ENCODE peak calls at places on chromosomes 11 and 22, in ten cellular contexts. One of them, this sample, is unnamed. For H3K27me3, the result is how much of the 10 kb centered on the place peaks cover.

GRCh38 chr11:80320765-80321164 is 879.9 kb upstream of the TENM4 start:
- DNase-seq in IMR-90: no peak
- DNase-seq in uterus: no peak
- DNase-seq in heart left ventricle: no peak
- DNase-seq in esophagus squamous epithelium: no peak
- DNase-seq in H1: no peak
- DNase-seq in Peyer's patch: no peak
- DNase-seq in body of pancreas: no peak
- DNase-seq in suprapubic skin: no peak
- DNase-seq in breast epithelium: no peak
- DNase-seq in this sample: no peak

GRCh38 chr11:2549491-2549875 is 104.7 kb downstream of the KCNQ1 start:
- DNase-seq in IMR-90: no peak
- DNase-seq in uterus: no peak
- DNase-seq in heart left ventricle: peak
- DNase-seq in esophagus squamous epithelium: no peak
- DNase-seq in H1: no peak
- DNase-seq in Peyer's patch: peak
- DNase-seq in body of pancreas: no peak
- DNase-seq in suprapubic skin: peak
- DNase-seq in breast epithelium: no peak
- DNase-seq in this sample: peak

GRCh38 chr22:19143212-19143611 is 1.2 kb downstream of the ESS2 start:
- DNase-seq in IMR-90: no peak
- DNase-seq in uterus: no peak
- DNase-seq in heart left ventricle: no peak
- DNase-seq in esophagus squamous epithelium: no peak
- DNase-seq in H1: no peak
- DNase-seq in Peyer's patch: no peak
- DNase-seq in body of pancreas: no peak
- DNase-seq in suprapubic skin: no peak
- DNase-seq in breast epithelium: no peak
- DNase-seq in this sample: no peak

GRCh38 chr22:19291580-19292261 is at the start of gene CLTCL1:
- DNase-seq in IMR-90: peak
- DNase-seq in uterus: peak
- DNase-seq in heart left ventricle: peak
- DNase-seq in esophagus squamous epithelium: no peak
- DNase-seq in H1: peak
- DNase-seq in Peyer's patch: peak
- DNase-seq in body of pancreas: peak
- DNase-seq in suprapubic skin: peak
- DNase-seq in breast epithelium: peak
- DNase-seq in this sample: peak

GRCh38 chr11:78952188-78952587 is 377.5 kb upstream of the NARS2 start:
- DNase-seq in IMR-90: no peak
- DNase-seq in uterus: no peak
- DNase-seq in heart left ventricle: no peak
- DNase-seq in esophagus squamous epithelium: no peak
- DNase-seq in H1: no peak
- DNase-seq in Peyer's patch: no peak
- DNase-seq in body of pancreas: no peak
- DNase-seq in suprapubic skin: no peak
- DNase-seq in breast epithelium: no peak
- DNase-seq in this sample: no peak

GRCh38 chr11:23509023-23509422 is 648.7 kb upstream of the CCDC179 start:
- DNase-seq in IMR-90: peak
- DNase-seq in uterus: no peak
- DNase-seq in heart left ventricle: no peak
- DNase-seq in esophagus squamous epithelium: no peak
- DNase-seq in H1: no peak
- DNase-seq in Peyer's patch: no peak
- DNase-seq in body of pancreas: no peak
- DNase-seq in suprapubic skin: no peak
- DNase-seq in breast epithelium: no peak
- DNase-seq in this sample: no peak

GRCh38 chr22:21866821-21867527 is 471 bp downstream of the MAPK1 start:
- DNase-seq in IMR-90: no peak
- DNase-seq in uterus: peak
- DNase-seq in heart left ventricle: peak
- DNase-seq in esophagus squamous epithelium: no peak
- DNase-seq in H1: no peak
- DNase-seq in Peyer's patch: peak
- DNase-seq in body of pancreas: peak
- DNase-seq in suprapubic skin: peak
- DNase-seq in breast epithelium: no peak
- DNase-seq in this sample: peak

GRCh38 chr11:72081856-72082255 is 1.2 kb downstream of the LRRC51 start:
- DNase-seq in IMR-90: no peak
- DNase-seq in uterus: no peak
- DNase-seq in heart left ventricle: no peak
- DNase-seq in esophagus squamous epithelium: no peak
- DNase-seq in H1: no peak
- DNase-seq in Peyer's patch: no peak
- DNase-seq in body of pancreas: no peak
- DNase-seq in suprapubic skin: no peak
- DNase-seq in breast epithelium: no peak
- DNase-seq in this sample: no peak

GRCh38 chr22:49582171-49582570 is 245.5 kb downstream of the BRD1 start:
- DNase-seq in IMR-90: no peak
- DNase-seq in uterus: no peak
- DNase-seq in heart left ventricle: no peak
- DNase-seq in esophagus squamous epithelium: no peak
- DNase-seq in H1: no peak
- DNase-seq in Peyer's patch: no peak
- DNase-seq in body of pancreas: no peak
- DNase-seq in suprapubic skin: no peak
- DNase-seq in breast epithelium: no peak
- DNase-seq in this sample: no peak

GRCh38 chr11:116062526-116063171 is 558.4 kb upstream of the CADM1 start:
- DNase-seq in IMR-90: no peak
- DNase-seq in uterus: no peak
- DNase-seq in heart left ventricle: no peak
- DNase-seq in esophagus squamous epithelium: no peak
- DNase-seq in H1: no peak
- DNase-seq in Peyer's patch: no peak
- DNase-seq in body of pancreas: no peak
- DNase-seq in suprapubic skin: no peak
- DNase-seq in breast epithelium: no peak
- DNase-seq in this sample: no peak

GRCh38 chr11:14860511-14860910 is 31.5 kb downstream of the CYP2R1 start:
- DNase-seq in IMR-90: no peak
- DNase-seq in uterus: no peak
- DNase-seq in heart left ventricle: no peak
- DNase-seq in esophagus squamous epithelium: no peak
- DNase-seq in H1: no peak
- DNase-seq in Peyer's patch: no peak
- DNase-seq in body of pancreas: no peak
- DNase-seq in suprapubic skin: no peak
- DNase-seq in breast epithelium: no peak
- DNase-seq in this sample: no peak

GRCh38 chr11:116603783-116604323 is 168.9 kb downstream of the BUD13 start:
- DNase-seq in IMR-90: no peak
- DNase-seq in uterus: no peak
- DNase-seq in heart left ventricle: no peak
- DNase-seq in esophagus squamous epithelium: no peak
- DNase-seq in H1: no peak
- DNase-seq in Peyer's patch: no peak
- DNase-seq in body of pancreas: no peak
- DNase-seq in suprapubic skin: peak
- DNase-seq in breast epithelium: peak
- DNase-seq in this sample: no peak

GRCh38 chr22:31609716-31610115 is 52.3 kb downstream of the PISD start:
- DNase-seq in IMR-90: no peak
- DNase-seq in uterus: no peak
- DNase-seq in heart left ventricle: no peak
- DNase-seq in esophagus squamous epithelium: no peak
- DNase-seq in H1: no peak
- DNase-seq in Peyer's patch: no peak
- DNase-seq in body of pancreas: no peak
- DNase-seq in suprapubic skin: peak
- DNase-seq in breast epithelium: no peak
- DNase-seq in this sample: no peak

GRCh38 chr11:35725880-35726279 is 63.3 kb downstream of the TRIM44 start:
- DNase-seq in IMR-90: peak
- DNase-seq in uterus: no peak
- DNase-seq in heart left ventricle: no peak
- DNase-seq in esophagus squamous epithelium: no peak
- DNase-seq in H1: no peak
- DNase-seq in Peyer's patch: peak
- DNase-seq in body of pancreas: no peak
- DNase-seq in suprapubic skin: no peak
- DNase-seq in breast epithelium: no peak
- DNase-seq in this sample: no peak

GRCh38 chr11:1279674-1280055 is 29.8 kb downstream of the TOLLIP start:
- DNase-seq in IMR-90: no peak
- DNase-seq in uterus: no peak
- DNase-seq in heart left ventricle: peak
- DNase-seq in esophagus squamous epithelium: no peak
- DNase-seq in H1: no peak
- DNase-seq in Peyer's patch: no peak
- DNase-seq in body of pancreas: no peak
- DNase-seq in suprapubic skin: no peak
- DNase-seq in breast epithelium: no peak
- DNase-seq in this sample: no peak

GRCh38 chr11:123163621-123164020 is 31.4 kb downstream of the CLMP start:
- DNase-seq in IMR-90: no peak
- DNase-seq in uterus: no peak
- DNase-seq in heart left ventricle: no peak
- DNase-seq in esophagus squamous epithelium: no peak
- DNase-seq in H1: no peak
- DNase-seq in Peyer's patch: no peak
- DNase-seq in body of pancreas: no peak
- DNase-seq in suprapubic skin: no peak
- DNase-seq in breast epithelium: no peak
- DNase-seq in this sample: no peak

GRCh38 chr11:111206472-111206871 is 39.1 kb upstream of the POU2AF2 start:
- DNase-seq in IMR-90: peak
- DNase-seq in uterus: no peak
- DNase-seq in heart left ventricle: no peak
- DNase-seq in esophagus squamous epithelium: no peak
- DNase-seq in H1: no peak
- DNase-seq in Peyer's patch: no peak
- DNase-seq in body of pancreas: no peak
- DNase-seq in suprapubic skin: no peak
- DNase-seq in breast epithelium: no peak
- DNase-seq in this sample: no peak

DNA sequence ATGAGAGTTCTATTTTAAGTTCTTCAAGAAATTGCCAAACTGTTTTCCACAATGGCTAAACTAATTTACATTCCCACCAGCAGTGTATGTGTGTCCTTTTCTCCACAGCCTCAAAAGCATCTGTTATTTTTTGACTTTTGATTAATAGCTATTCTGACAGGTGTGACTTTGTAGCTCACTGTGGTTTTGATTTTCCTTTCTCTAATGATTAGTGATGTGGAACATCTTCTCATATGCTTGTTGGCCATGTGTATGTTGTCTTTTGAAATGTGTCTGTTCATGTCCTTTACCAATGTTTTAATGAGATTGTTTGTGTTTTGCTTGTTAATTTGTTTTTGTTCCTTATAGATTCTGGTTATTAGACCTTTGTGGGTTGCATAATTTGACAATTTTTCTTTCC is 18.0 kb upstream of the RAB38 start:
- DNase-seq in IMR-90: no peak
- DNase-seq in uterus: no peak
- DNase-seq in heart left ventricle: no peak
- DNase-seq in esophagus squamous epithelium: no peak
- DNase-seq in H1: no peak
- DNase-seq in Peyer's patch: no peak
- DNase-seq in body of pancreas: no peak
- DNase-seq in suprapubic skin: no peak
- DNase-seq in breast epithelium: no peak
- DNase-seq in this sample: no peak
- H3K27me3 ChIP-seq in IMR-90: under half
- H3K27me3 ChIP-seq in uterus: under half
- H3K27me3 ChIP-seq in heart left ventricle: under half
- H3K27me3 ChIP-seq in esophagus squamous epithelium: under half
- H3K27me3 ChIP-seq in H1: under half
- H3K27me3 ChIP-seq in Peyer's patch: under half
- H3K27me3 ChIP-seq in body of pancreas: under half
- H3K27me3 ChIP-seq in suprapubic skin: under half
- H3K27me3 ChIP-seq in breast epithelium: under half
- H3K27me3 ChIP-seq in this sample: under half

GRCh38 chr22:27731621-27732020 is 69.9 kb downstream of the MN1 start:
- DNase-seq in IMR-90: no peak
- DNase-seq in uterus: no peak
- DNase-seq in heart left ventricle: no peak
- DNase-seq in esophagus squamous epithelium: no peak
- DNase-seq in H1: no peak
- DNase-seq in Peyer's patch: no peak
- DNase-seq in body of pancreas: no peak
- DNase-seq in suprapubic skin: peak
- DNase-seq in breast epithelium: no peak
- DNase-seq in this sample: no peak
- TF ChIP-seq CTCF in IMR-90: no peak
- TF ChIP-seq CTCF in uterus: no peak
- TF ChIP-seq CTCF in heart left ventricle: no peak
- TF ChIP-seq CTCF in esophagus squamous epithelium: no peak
- TF ChIP-seq CTCF in H1: no peak
- TF ChIP-seq CTCF in Peyer's patch: no peak
- TF ChIP-seq CTCF in body of pancreas: no peak
- TF ChIP-seq CTCF in suprapubic skin: no peak
- TF ChIP-seq CTCF in breast epithelium: no peak
- TF ChIP-seq CTCF in this sample: no peak

DNA sequence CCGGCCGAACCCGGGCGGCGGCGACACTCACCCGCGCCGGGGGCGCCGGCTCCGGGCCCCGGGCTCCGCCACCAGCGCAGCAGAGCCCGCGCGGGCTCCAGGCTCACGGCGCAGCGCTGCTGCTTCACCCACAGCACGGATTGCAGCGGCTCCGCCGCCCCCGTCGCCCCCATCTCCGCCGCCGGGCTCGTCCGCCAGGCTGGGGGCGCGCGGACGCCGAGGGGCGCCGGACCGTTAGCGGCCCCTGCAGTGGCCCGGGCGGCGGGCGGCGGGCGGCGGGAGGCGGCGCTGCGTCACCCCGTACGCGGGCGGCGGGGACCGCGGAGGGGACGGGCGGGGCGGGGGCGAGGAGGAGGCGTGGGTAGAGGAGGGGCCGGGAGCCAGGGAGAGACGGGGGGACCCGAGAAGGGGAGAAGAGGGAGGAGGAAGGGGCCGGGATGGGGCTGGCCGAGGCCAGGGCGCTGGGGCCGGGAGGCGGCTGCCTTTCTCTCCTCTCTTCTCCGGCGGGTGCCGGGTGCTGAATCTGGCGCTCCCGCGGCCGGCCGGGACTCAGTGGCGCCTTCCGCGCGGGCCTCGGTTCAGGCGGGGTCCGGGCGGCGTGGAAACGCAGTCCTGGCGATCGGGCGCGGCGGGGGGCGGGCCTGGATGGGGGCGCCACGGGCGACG is at the start of gene CERK:
- DNase-seq in IMR-90: peak
- DNase-seq in uterus: peak
- DNase-seq in heart left ventricle: peak
- DNase-seq in esophagus squamous epithelium: no peak
- DNase-seq in H1: no peak
- DNase-seq in Peyer's patch: peak
- DNase-seq in body of pancreas: peak
- DNase-seq in suprapubic skin: peak
- DNase-seq in breast epithelium: no peak
- DNase-seq in this sample: peak
- TF ChIP-seq POLR2A in IMR-90: peak
- TF ChIP-seq POLR2A in uterus: peak
- TF ChIP-seq POLR2A in heart left ventricle: peak
- TF ChIP-seq POLR2A in esophagus squamous epithelium: peak
- TF ChIP-seq POLR2A in H1: no peak
- TF ChIP-seq POLR2A in Peyer's patch: peak
- TF ChIP-seq POLR2A in body of pancreas: peak
- TF ChIP-seq POLR2A in suprapubic skin: no peak
- TF ChIP-seq POLR2A in breast epithelium: no peak
- TF ChIP-seq POLR2A in this sample: peak

GRCh38 chr11:64712430-64713030 is 10.5 kb downstream of the NRXN2 start:
- DNase-seq in IMR-90: no peak
- DNase-seq in uterus: no peak
- DNase-seq in heart left ventricle: peak
- DNase-seq in esophagus squamous epithelium: no peak
- DNase-seq in H1: no peak
- DNase-seq in Peyer's patch: no peak
- DNase-seq in body of pancreas: no peak
- DNase-seq in suprapubic skin: no peak
- DNase-seq in breast epithelium: no peak
- DNase-seq in this sample: no peak
- H3K27me3 ChIP-seq in IMR-90: half or more
- H3K27me3 ChIP-seq in uterus: under half
- H3K27me3 ChIP-seq in heart left ventricle: half or more
- H3K27me3 ChIP-seq in esophagus squamous epithelium: half or more
- H3K27me3 ChIP-seq in H1: under half
- H3K27me3 ChIP-seq in Peyer's patch: half or more
- H3K27me3 ChIP-seq in body of pancreas: under half
- H3K27me3 ChIP-seq in suprapubic skin: half or more
- H3K27me3 ChIP-seq in breast epithelium: under half
- H3K27me3 ChIP-seq in this sample: under half

This sample was measured in ovary.